ENCODE peak calls at places on chromosomes 12 and 14, in ten cellular contexts. P is T-helper 1 cell; O is AG10803; J is activated effector memory CD4-positive, alpha-beta T cell treated with Interleukin-2 at 50 U/mL for 16 hours; W is NCI-H526; V is posterior cingulate gyrus; R is DMS53; U is activated T-helper 1 cell treated with Interleukin-2 at 50 U/mL for 16 hours; D is suprapubic skin; Z is small intestine. H is an unnamed sample.

GRCh38 chr14:67514650-67515385 is 18.3 kb upstream of the PLEKHH1 start:
- DNase-seq in P (peak), O (peak), J (peak), W (peak), V (peak), R (peak), U (peak), D (no peak), Z (peak), H (no peak)

GRCh38 chr12:86275356-86275755 is 19.2 kb upstream of the MGAT4C start:
- DNase-seq in P (no peak), O (no peak), J (no peak), W (no peak), V (no peak), R (no peak), U (no peak), D (no peak), Z (no peak), H (no peak)

GRCh38 chr14:78997811-78998210 is 827.6 kb downstream of the NRXN3 start:
- DNase-seq in P (no peak), O (peak), J (no peak), W (no peak), V (peak), R (peak), U (no peak), D (no peak), Z (no peak), H (peak)

GRCh38 chr12:120412421-120412820 is 25.5 kb upstream of the COX6A1 start:
- DNase-seq in P (no peak), O (no peak), J (no peak), W (no peak), V (no peak), R (no peak), U (no peak), D (no peak), Z (no peak), H (no peak)

GRCh38 chr12:12810507-12811143 is 2.5 kb upstream of the DDX47 start:
- DNase-seq in P (no peak), O (no peak), J (no peak), W (no peak), V (no peak), R (peak), U (no peak), D (no peak), Z (peak), H (no peak)

GRCh38 chr12:27555928-27556778 is 32.1 kb downstream of the PPFIBP1 start:
- DNase-seq in P (peak), O (peak), J (no peak), W (no peak), V (no peak), R (no peak), U (no peak), D (no peak), Z (no peak), H (no peak)

GRCh38 chr14:104639889-104640548 is 35.4 kb upstream of the TMEM179 start:
- DNase-seq in P (peak), O (peak), J (peak), W (peak), V (peak), R (peak), U (no peak), D (no peak), Z (peak), H (peak)

GRCh38 chr12:106631150-106631549 is 48.3 kb downstream of the RFX4 start:
- DNase-seq in P (no peak), O (no peak), J (no peak), W (no peak), V (peak), R (no peak), U (no peak), D (no peak), Z (no peak), H (no peak)

GRCh38 chr12:124750787-124751471 is 112.7 kb downstream of the SCARB1 start:
- DNase-seq in P (no peak), O (no peak), J (no peak), W (peak), V (no peak), R (no peak), U (no peak), D (no peak), Z (no peak), H (no peak)

GRCh38 chr14:81384900-81385299 is 15.2 kb downstream of the STON2 start:
- DNase-seq in P (no peak), O (peak), J (no peak), W (peak), V (no peak), R (no peak), U (no peak), D (no peak), Z (no peak), H (no peak)